ENCODE peak calls at places on chromosomes 11 and 22, in nine cellular contexts. I, O, Z, P, W, U, G, Y and T are unnamed samples.

GRCh38 chr11:122439911-122440782 is 215.4 kb upstream of the UBASH3B start:
- DNase-seq in I (no peak), O (no peak), Z (peak; percentile 29), P (no peak), W (no peak), U (no peak), G (no peak), Y (peak; percentile 37), T (no peak)

GRCh38 chr22:50307891-50308596 is 598 bp upstream of the PLXNB2 start:
- DNase-seq in I (no peak), O (no peak), Z (no peak), P (no peak), W (no peak), U (no peak), G (no peak), Y (no peak), T (no peak)

GRCh38 chr11:36098976-36099375 is 155.1 kb downstream of the LDLRAD3 start:
- DNase-seq in I (no peak), O (no peak), Z (no peak), P (no peak), W (no peak), U (no peak), G (no peak), Y (no peak), T (no peak)

GRCh38 chr11:46239801-46240061 is 37.7 kb upstream of the CREB3L1 start:
- DNase-seq in I (no peak), O (no peak), Z (no peak), P (peak; percentile 25), W (no peak), U (no peak), G (no peak), Y (no peak), T (no peak)

GRCh38 chr22:22463855-22464540 is 44.5 kb downstream of the ZNF280B start:
- DNase-seq in I (peak; percentile 48), O (peak; percentile 63), Z (peak; percentile 72), P (no peak), W (peak; percentile 58), U (peak; percentile 60), G (peak; percentile 51), Y (peak; percentile 13), T (no peak)

GRCh38 chr11:10607462-10607861 is 39.0 kb upstream of the LYVE1 start:
- DNase-seq in I (no peak), O (no peak), Z (no peak), P (no peak), W (no peak), U (no peak), G (no peak), Y (no peak), T (no peak)

GRCh38 chr11:58058276-58059010 is 27.7 kb downstream of the OR6Q1 start:
- DNase-seq in I (no peak), O (no peak), Z (no peak), P (peak; percentile 66), W (no peak), U (no peak), G (no peak), Y (no peak), T (no peak)

GRCh38 chr22:22235564-22235963 is 9.0 kb upstream of the VPREB1 start:
- DNase-seq in I (peak; percentile 21), O (peak; percentile 70), Z (peak; percentile 33), P (no peak), W (no peak), U (peak; percentile 50), G (peak; percentile 81), Y (peak; percentile 4), T (no peak)

GRCh38 chr11:65424200-65425104 is 1.9 kb downstream of the NEAT1 start:
- DNase-seq in I (no peak), O (no peak), Z (no peak), P (peak; percentile 72), W (no peak), U (no peak), G (peak; percentile 81), Y (no peak), T (no peak)